ENCODE peak calls at places on chromosome 14, in eight cellular contexts. Q is adipocyte; O is heart left ventricle; H is CD8-positive, alpha-beta memory T cell; T is endodermal cell; X is MM.1S; W is H1; P is cardiac muscle cell. K is an unnamed sample.

GRCh38 chr14:75578099-75578785 is at the start of gene FLVCR2:
- DNase-seq in Q (peak; percentile 91), O (peak; percentile 86), H (peak; percentile 49), T (peak; percentile 85), X (peak; percentile 26), W (peak; percentile 75), P (peak; percentile 86), K (peak; percentile 95)

GRCh38 chr14:24365600-24366374 is 2.2 kb upstream of the NFATC4 start:
- DNase-seq in Q (peak; percentile 95), O (peak; percentile 86), H (peak; percentile 54), T (peak; percentile 97), X (peak; percentile 83), W (peak; percentile 87), P (peak; percentile 93), K (peak; percentile 78)

GRCh38 chr14:61063461-61063860 is 82.4 kb downstream of the SLC38A6 start:
- DNase-seq in Q (no peak), O (no peak), H (no peak), T (no peak), X (no peak), W (no peak), P (no peak), K (no peak)

GRCh38 chr14:31194095-31194494 is 13.5 kb downstream of the HECTD1 start:
- DNase-seq in Q (peak; percentile 45), O (no peak), H (no peak), T (no peak), X (no peak), W (no peak), P (no peak), K (no peak)

GRCh38 chr14:90758959-90759358 is 57.3 kb downstream of the TTC7B start:
- DNase-seq in Q (peak; percentile 44), O (peak; percentile 76), H (no peak), T (no peak), X (no peak), W (peak; percentile 43), P (no peak), K (peak; percentile 27)

GRCh38 chr14:56661478-56661877 is 81.9 kb downstream of the TMEM260 start:
- DNase-seq in Q (no peak), O (no peak), H (no peak), T (no peak), X (no peak), W (no peak), P (no peak), K (no peak)

GRCh38 chr14:61927521-61927920 is 165.3 kb downstream of the SNAPC1 start:
- DNase-seq in Q (peak; percentile 45), O (no peak), H (no peak), T (peak; percentile 57), X (no peak), W (no peak), P (no peak), K (no peak)

GRCh38 chr14:20427231-20428009 is 8.5 kb downstream of the KLHL33 start:
- DNase-seq in Q (peak; percentile 24), O (no peak), H (no peak), T (peak; percentile 52), X (no peak), W (no peak), P (no peak), K (no peak)

GRCh38 chr14:72045271-72045670 is 113.0 kb downstream of the RGS6 start:
- DNase-seq in Q (no peak), O (no peak), H (no peak), T (no peak), X (no peak), W (no peak), P (no peak), K (no peak)

GRCh38 chr14:64628940-64629403 is 75.3 kb upstream of the PLEKHG3 start:
- DNase-seq in Q (peak; percentile 79), O (no peak), H (no peak), T (peak; percentile 64), X (no peak), W (no peak), P (no peak), K (peak; percentile 56)

GRCh38 chr14:76977793-76978730 is 50.4 kb downstream of the IRF2BPL start:
- DNase-seq in Q (peak; percentile 26), O (peak; percentile 70), H (peak; percentile 78), T (peak; percentile 63), X (no peak), W (peak; percentile 48), P (no peak), K (no peak)

GRCh38 chr14:85934123-85934885 is 404.4 kb downstream of the FLRT2 start:
- DNase-seq in Q (peak; percentile 1), O (peak; percentile 12), H (peak; percentile 58), T (no peak), X (peak; percentile 69), W (no peak), P (no peak), K (no peak)

GRCh38 chr14:44988694-44989093 is 26.7 kb downstream of the TOGARAM1 start:
- DNase-seq in Q (no peak), O (peak; percentile 45), H (no peak), T (peak; percentile 52), X (no peak), W (no peak), P (peak; percentile 66), K (no peak)

GRCh38 chr14:68475802-68476201 is 317.1 kb downstream of the ZFP36L1 start:
- DNase-seq in Q (no peak), O (no peak), H (no peak), T (no peak), X (no peak), W (no peak), P (no peak), K (no peak)

GRCh38 chr14:68474741-68475140 is 318.1 kb downstream of the ZFP36L1 start:
- DNase-seq in Q (no peak), O (no peak), H (no peak), T (no peak), X (no peak), W (peak; percentile 7), P (no peak), K (no peak)

GRCh38 chr14:68473794-68474193 is 319.1 kb downstream of the ZFP36L1 start:
- DNase-seq in Q (no peak), O (no peak), H (no peak), T (no peak), X (no peak), W (no peak), P (no peak), K (no peak)

GRCh38 chr14:68476965-68477455 is 315.9 kb downstream of the ZFP36L1 start:
- DNase-seq in Q (no peak), O (no peak), H (no peak), T (no peak), X (no peak), W (peak; percentile 34), P (no peak), K (no peak)

DNA sequence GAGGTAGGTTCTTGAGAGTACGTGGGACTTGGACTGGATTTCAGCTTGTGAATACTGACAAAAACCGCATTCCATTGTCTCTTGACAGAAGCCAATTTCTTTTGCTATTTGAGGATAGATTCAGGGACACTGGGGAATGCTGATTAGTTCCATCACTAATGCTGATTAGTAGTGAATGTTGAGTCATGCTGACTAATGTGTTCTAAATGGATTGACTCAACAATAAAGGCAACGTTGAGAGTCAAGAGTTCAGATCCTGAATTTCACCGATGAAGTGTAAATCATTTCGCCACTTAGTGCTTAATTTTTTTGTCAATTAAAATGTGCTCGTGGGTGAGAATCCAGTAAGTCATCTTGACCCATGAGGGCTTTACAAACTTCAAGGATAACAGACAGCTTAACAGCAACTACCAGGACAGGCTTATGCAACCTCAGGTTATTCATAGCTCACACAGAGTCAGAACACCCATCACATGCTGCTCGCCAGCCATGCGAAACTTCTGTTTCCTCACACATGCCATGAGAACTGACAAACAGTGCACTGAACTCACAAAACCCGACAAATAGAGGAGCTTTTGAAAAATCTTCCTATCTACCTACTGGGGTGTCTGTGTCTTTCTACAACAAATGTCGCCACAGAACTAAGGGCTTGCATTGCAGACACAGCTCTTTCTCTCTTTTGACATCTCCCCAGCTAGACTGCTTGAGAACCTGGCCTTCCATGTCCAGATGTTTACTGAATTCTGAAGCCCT is 316.5 kb downstream of the ZFP36L1 start:
- DNase-seq in Q (peak; percentile 73), O (peak; percentile 50), H (no peak), T (no peak), X (no peak), W (peak; percentile 30), P (no peak), K (no peak)
- H3K4me3 ChIP-seq in Q (no peak overlapping the region), O (no peak overlapping the region), H (no peak overlapping the region), T (no peak overlapping the region), X (no peak overlapping the region), W (no peak overlapping the region), P (no peak overlapping the region), K (no peak overlapping the region)

DNA sequence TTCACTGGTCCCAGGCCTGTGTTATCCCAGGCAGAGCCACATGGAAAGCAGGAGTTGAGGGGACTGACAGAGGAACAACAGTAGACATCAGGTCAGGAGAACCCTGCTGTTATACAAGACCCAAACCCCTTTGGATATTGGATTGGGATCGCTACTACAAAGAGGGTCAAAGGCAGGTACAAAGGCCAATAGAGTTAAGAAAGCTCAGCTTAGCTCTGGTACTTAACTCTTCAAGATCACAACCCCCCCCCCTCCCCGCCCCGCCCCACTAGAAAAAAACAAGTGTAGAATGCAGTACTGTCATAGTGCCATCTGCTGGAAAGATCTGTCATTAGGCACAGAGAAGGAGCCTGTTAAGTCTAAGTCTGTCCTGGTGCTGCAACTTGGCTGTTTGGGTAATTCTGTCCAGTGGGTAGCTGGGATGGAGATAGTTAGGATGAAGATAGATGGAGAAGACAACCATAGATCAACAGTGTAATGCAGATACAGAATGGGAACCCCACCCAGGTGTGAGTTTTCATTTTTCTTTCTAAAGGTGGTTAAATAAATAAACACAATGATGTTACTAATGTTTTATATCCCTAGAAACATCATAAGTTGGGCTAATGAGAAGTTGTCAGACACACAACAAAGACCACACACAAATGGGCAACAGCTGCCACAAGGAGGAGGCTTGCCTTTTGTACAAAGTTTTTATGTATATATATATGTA is 17.2 kb downstream of the REM2 start:
- DNase-seq in Q (peak; percentile 85), O (no peak), H (no peak), T (peak; percentile 90), X (peak; percentile 23), W (peak; percentile 58), P (peak; percentile 76), K (peak; percentile 83)
- H3K36me3 ChIP-seq in Q (peaks cover 47% of the 10 kb centered on the region), O (peaks cover 19% of the 10 kb centered on the region), H (peaks cover 40% of the 10 kb centered on the region), T (peaks cover 62% of the 10 kb centered on the region), X (no peaks in the 10 kb centered on the region), W (peaks cover 36% of the 10 kb centered on the region), P (peaks cover 39% of the 10 kb centered on the region), K (peaks cover 26% of the 10 kb centered on the region)

GRCh38 chr14:59870277-59871165 is at the start of gene RTN1:
- DNase-seq in Q (peak; percentile 60), O (peak; percentile 48), H (no peak), T (peak; percentile 90), X (peak; percentile 24), W (peak; percentile 78), P (peak; percentile 87), K (peak; percentile 86)
- H3K27me3 ChIP-seq in Q (peaks cover 48% of the 10 kb centered on the region), O (peaks cover 57% of the 10 kb centered on the region), H (peaks cover 8% of the 10 kb centered on the region), T (peaks cover 73% of the 10 kb centered on the region), X (no peaks in the 10 kb centered on the region), W (peaks cover 34% of the 10 kb centered on the region), P (peaks cover 85% of the 10 kb centered on the region), K (peaks cover 52% of the 10 kb centered on the region)

DNA sequence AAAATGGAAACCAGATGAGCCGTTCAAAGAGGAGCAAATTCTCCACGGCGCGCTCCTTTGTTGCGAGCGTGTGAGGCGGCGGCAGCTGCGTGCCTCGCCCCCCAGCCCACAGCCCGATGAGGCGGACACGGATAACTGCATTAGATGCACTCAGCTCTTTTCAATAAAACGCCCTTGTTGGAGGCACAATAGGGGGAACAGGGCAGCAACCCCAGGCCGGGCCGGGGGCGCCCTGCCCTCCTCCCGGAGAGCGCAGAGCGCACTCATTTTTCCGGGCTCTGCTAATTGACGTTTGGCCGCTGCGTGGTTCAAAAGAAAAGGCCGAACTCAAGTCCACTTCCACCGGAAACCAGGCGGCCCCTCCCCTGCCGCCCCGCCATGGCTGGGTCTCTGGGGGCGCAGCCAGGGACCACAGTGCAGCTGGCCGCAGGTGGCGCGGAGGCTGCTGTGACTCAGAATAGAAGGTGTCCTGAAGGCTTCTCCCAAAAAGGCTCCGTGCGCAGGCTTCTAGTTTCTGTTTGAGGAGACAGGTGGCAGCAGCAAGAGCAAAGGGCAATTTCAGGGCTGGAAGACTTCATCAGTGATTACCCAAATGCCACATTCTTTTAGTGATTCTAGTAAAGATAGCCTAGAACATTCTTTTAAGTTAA is 29.0 kb upstream of the SMOC1 start:
- DNase-seq in Q (peak; percentile 2), O (no peak), H (no peak), T (no peak), X (no peak), W (peak; percentile 43), P (no peak), K (peak; percentile 75)
- H3K4me3 ChIP-seq in Q (no peak overlapping the region), O (no peak overlapping the region), H (no peak overlapping the region), T (no peak overlapping the region), X (no peak overlapping the region), W (no peak overlapping the region), P (no peak overlapping the region), K (no peak overlapping the region)

K was measured in H7.